ENCODE peak calls at places on chromosomes 4 and X, in five cellular contexts. One of them, this sample, is unnamed. For H3K4me1 and H3K9me3, the result is how much of the 10 kb centered on the place peaks cover.

GRCh38 chr4:637536-637935 is 12.2 kb downstream of the PDE6B start:
- DNase-seq in left lung: no peak
- DNase-seq in pancreas: no peak
- DNase-seq in kidney: peak
- DNase-seq in lung: no peak
- DNase-seq in this sample: no peak

GRCh38 chr4:7398104-7398423 is 36.7 kb downstream of the PSAPL1 start:
- DNase-seq in kidney: no peak
- DNase-seq in lung: peak
- DNase-seq in left lung: peak
- DNase-seq in pancreas: no peak
- DNase-seq in this sample: no peak

GRCh38 chr4:153140294-153140693 is 63.9 kb upstream of the TRIM2 start:
- DNase-seq in lung: no peak
- DNase-seq in kidney: no peak
- DNase-seq in left lung: no peak
- DNase-seq in pancreas: no peak
- DNase-seq in this sample: no peak

GRCh38 chrX:4570141-4570540 is 856.7 kb upstream of the PRKX start:
- DNase-seq in kidney: no peak
- DNase-seq in lung: no peak
- DNase-seq in left lung: no peak
- DNase-seq in pancreas: no peak
- DNase-seq in this sample: no peak

GRCh38 chrX:135982860-135983259 is 2.4 kb upstream of the SLC9A6 start:
- DNase-seq in left lung: no peak
- DNase-seq in pancreas: no peak
- DNase-seq in kidney: no peak
- DNase-seq in lung: no peak
- DNase-seq in this sample: no peak

GRCh38 chrX:140918398-140919043 is 83.9 kb upstream of the SPANXB1 start:
- DNase-seq in pancreas: no peak
- DNase-seq in left lung: no peak
- DNase-seq in kidney: no peak
- DNase-seq in lung: peak
- DNase-seq in this sample: no peak

GRCh38 chrX:155263854-155264628 is at the start of gene RAB39B:
- DNase-seq in left lung: no peak
- DNase-seq in pancreas: peak
- DNase-seq in lung: peak
- DNase-seq in kidney: peak
- DNase-seq in this sample: peak

GRCh38 chr4:99151931-99152448 is 7.9 kb upstream of the ADH4 start:
- DNase-seq in left lung: no peak
- DNase-seq in lung: no peak
- DNase-seq in pancreas: no peak
- DNase-seq in kidney: no peak
- DNase-seq in this sample: no peak

GRCh38 chr4:147723316-147723715 is 8.6 kb upstream of the ARHGAP10 start:
- DNase-seq in pancreas: no peak
- DNase-seq in lung: no peak
- DNase-seq in kidney: no peak
- DNase-seq in left lung: no peak
- DNase-seq in this sample: peak

GRCh38 chrX:115564243-115564642 is 3.3 kb downstream of the PLS3 start:
- DNase-seq in lung: no peak
- DNase-seq in pancreas: no peak
- DNase-seq in left lung: no peak
- DNase-seq in kidney: no peak
- DNase-seq in this sample: no peak

GRCh38 chr4:14994242-14994641 is 8.0 kb upstream of the CPEB2 start:
- DNase-seq in kidney: no peak
- DNase-seq in lung: no peak
- DNase-seq in left lung: no peak
- DNase-seq in pancreas: no peak
- DNase-seq in this sample: no peak

GRCh38 chrX:43868791-43869190 is 13.5 kb downstream of the MAOB start:
- DNase-seq in lung: no peak
- DNase-seq in kidney: no peak
- DNase-seq in left lung: no peak
- DNase-seq in pancreas: no peak
- DNase-seq in this sample: no peak

GRCh38 chr4:74583757-74584156 is 138.8 kb downstream of the AREG start:
- DNase-seq in lung: no peak
- DNase-seq in kidney: no peak
- DNase-seq in left lung: no peak
- DNase-seq in pancreas: no peak
- DNase-seq in this sample: no peak

GRCh38 chrX:72097081-72097480 is 34.6 kb downstream of the RTL5 start:
- DNase-seq in lung: no peak
- DNase-seq in left lung: no peak
- DNase-seq in kidney: no peak
- DNase-seq in pancreas: no peak
- DNase-seq in this sample: no peak

GRCh38 chr4:26964512-26964911 is 103.9 kb downstream of the STIM2 start:
- DNase-seq in kidney: no peak
- DNase-seq in lung: no peak
- DNase-seq in pancreas: no peak
- DNase-seq in left lung: no peak
- DNase-seq in this sample: no peak

GRCh38 chr4:136946307-136946907 is 585.9 kb downstream of the PCDH18 start:
- DNase-seq in left lung: no peak
- DNase-seq in lung: no peak
- DNase-seq in kidney: no peak
- DNase-seq in pancreas: peak
- DNase-seq in this sample: no peak

GRCh38 chr4:146368209-146368608 is 153.5 kb downstream of the SLC10A7 start:
- DNase-seq in lung: no peak
- DNase-seq in pancreas: no peak
- DNase-seq in left lung: no peak
- DNase-seq in kidney: no peak
- DNase-seq in this sample: no peak

GRCh38 chrX:141341341-141341740 is 99.0 kb upstream of the SPANXC start:
- DNase-seq in lung: no peak
- DNase-seq in kidney: no peak
- DNase-seq in pancreas: no peak
- DNase-seq in left lung: no peak
- DNase-seq in this sample: no peak

DNA sequence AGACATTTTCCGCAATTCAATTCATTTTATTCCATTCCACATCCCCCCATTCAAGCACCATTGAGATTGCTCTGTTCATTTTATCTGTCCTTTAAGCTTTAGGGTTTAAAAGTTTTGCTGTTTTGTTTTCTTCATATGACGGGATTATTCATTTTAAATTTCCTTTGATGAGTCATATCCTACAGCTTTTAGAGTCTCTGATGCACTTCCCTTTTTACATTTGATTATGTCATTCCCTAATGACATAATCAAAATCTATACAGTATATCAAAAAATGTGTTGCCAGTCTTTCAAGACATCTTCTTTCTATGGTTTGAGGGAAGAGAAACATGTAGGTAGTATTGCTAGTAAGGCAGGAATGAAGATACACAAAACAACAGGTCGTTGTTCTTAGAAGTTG is 456.3 kb downstream of the PDGFC start:
- DNase-seq in pancreas: no peak
- DNase-seq in kidney: no peak
- DNase-seq in lung: no peak
- DNase-seq in left lung: no peak
- DNase-seq in this sample: no peak
- H3K4me1 ChIP-seq in pancreas: under half
- H3K4me1 ChIP-seq in kidney: under half
- H3K4me1 ChIP-seq in lung: under half
- H3K4me1 ChIP-seq in left lung: under half
- H3K4me1 ChIP-seq in this sample: under half

GRCh38 chr4:71860643-71861042 is 76.8 kb upstream of the GC start:
- DNase-seq in lung: no peak
- DNase-seq in pancreas: no peak
- DNase-seq in kidney: no peak
- DNase-seq in left lung: no peak
- DNase-seq in this sample: no peak
- H3K9me3 ChIP-seq in lung: under half
- H3K9me3 ChIP-seq in pancreas: under half
- H3K9me3 ChIP-seq in kidney: under half
- H3K9me3 ChIP-seq in left lung: under half
- H3K9me3 ChIP-seq in this sample: under half

GRCh38 chr4:182917182-182918043 is at the start of gene DCTD:
- DNase-seq in left lung: peak
- DNase-seq in kidney: peak
- DNase-seq in pancreas: peak
- DNase-seq in lung: peak
- DNase-seq in this sample: peak
- TF ChIP-seq CTCF in left lung: peak
- TF ChIP-seq CTCF in kidney: peak
- TF ChIP-seq CTCF in pancreas: no peak
- TF ChIP-seq CTCF in lung: no peak
- TF ChIP-seq CTCF in this sample: peak

DNA sequence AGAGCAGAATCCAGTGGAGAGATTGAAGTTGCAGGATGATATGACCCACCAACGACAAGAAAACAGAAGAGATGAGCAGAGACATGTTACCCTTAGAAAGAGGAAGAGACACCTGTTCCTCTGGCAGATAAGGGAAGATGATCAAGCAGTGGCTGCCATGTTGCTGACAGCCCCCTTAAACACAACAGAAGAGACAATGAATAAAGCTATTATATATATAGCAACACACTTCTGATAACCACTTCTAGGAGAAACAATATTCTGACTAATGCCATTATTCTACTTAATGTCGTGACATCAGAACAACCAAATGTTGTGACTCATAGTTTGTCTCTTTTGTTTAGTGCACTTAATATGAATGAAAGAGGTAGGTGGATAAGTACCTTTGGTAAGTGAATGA is 44.9 kb downstream of the SH3RF1 start:
- DNase-seq in pancreas: no peak
- DNase-seq in kidney: no peak
- DNase-seq in left lung: no peak
- DNase-seq in lung: no peak
- DNase-seq in this sample: no peak
- H3K4me1 ChIP-seq in pancreas: under half
- H3K4me1 ChIP-seq in kidney: under half
- H3K4me1 ChIP-seq in left lung: under half
- H3K4me1 ChIP-seq in lung: under half
- H3K4me1 ChIP-seq in this sample: under half

GRCh38 chrX:81868979-81869378 is 667.1 kb downstream of the SH3BGRL start:
- DNase-seq in pancreas: peak
- DNase-seq in lung: no peak
- DNase-seq in left lung: no peak
- DNase-seq in kidney: peak
- DNase-seq in this sample: no peak

GRCh38 chrX:81866873-81867272 is 665.0 kb downstream of the SH3BGRL start:
- DNase-seq in pancreas: no peak
- DNase-seq in kidney: peak
- DNase-seq in lung: no peak
- DNase-seq in left lung: no peak
- DNase-seq in this sample: no peak
- H3K9me3 ChIP-seq in pancreas: under half
- H3K9me3 ChIP-seq in kidney: under half
- H3K9me3 ChIP-seq in lung: under half
- H3K9me3 ChIP-seq in left lung: under half
- H3K9me3 ChIP-seq in this sample: under half

GRCh38 chr4:173990879-173991231 is 292.6 kb downstream of the FBXO8 start:
- DNase-seq in left lung: no peak
- DNase-seq in pancreas: no peak
- DNase-seq in lung: no peak
- DNase-seq in kidney: peak
- DNase-seq in this sample: peak
- TF ChIP-seq CTCF in left lung: no peak
- TF ChIP-seq CTCF in pancreas: no peak
- TF ChIP-seq CTCF in lung: no peak
- TF ChIP-seq CTCF in kidney: no peak
- TF ChIP-seq CTCF in this sample: no peak

GRCh38 chr4:38078590-38079381 is 118.6 kb downstream of the PTTG2 start:
- DNase-seq in lung: no peak
- DNase-seq in left lung: no peak
- DNase-seq in pancreas: no peak
- DNase-seq in kidney: no peak
- DNase-seq in this sample: no peak

GRCh38 chr4:38082424-38083374 is 122.5 kb downstream of the PTTG2 start:
- DNase-seq in kidney: peak
- DNase-seq in lung: no peak
- DNase-seq in left lung: no peak
- DNase-seq in pancreas: no peak
- DNase-seq in this sample: no peak

GRCh38 chr4:38077791-38078489 is 117.7 kb downstream of the PTTG2 start:
- DNase-seq in pancreas: no peak
- DNase-seq in kidney: no peak
- DNase-seq in lung: no peak
- DNase-seq in left lung: no peak
- DNase-seq in this sample: no peak

GRCh38 chr4:38080575-38080974 is 120.4 kb downstream of the PTTG2 start:
- DNase-seq in kidney: no peak
- DNase-seq in left lung: no peak
- DNase-seq in lung: no peak
- DNase-seq in pancreas: no peak
- DNase-seq in this sample: no peak

DNA sequence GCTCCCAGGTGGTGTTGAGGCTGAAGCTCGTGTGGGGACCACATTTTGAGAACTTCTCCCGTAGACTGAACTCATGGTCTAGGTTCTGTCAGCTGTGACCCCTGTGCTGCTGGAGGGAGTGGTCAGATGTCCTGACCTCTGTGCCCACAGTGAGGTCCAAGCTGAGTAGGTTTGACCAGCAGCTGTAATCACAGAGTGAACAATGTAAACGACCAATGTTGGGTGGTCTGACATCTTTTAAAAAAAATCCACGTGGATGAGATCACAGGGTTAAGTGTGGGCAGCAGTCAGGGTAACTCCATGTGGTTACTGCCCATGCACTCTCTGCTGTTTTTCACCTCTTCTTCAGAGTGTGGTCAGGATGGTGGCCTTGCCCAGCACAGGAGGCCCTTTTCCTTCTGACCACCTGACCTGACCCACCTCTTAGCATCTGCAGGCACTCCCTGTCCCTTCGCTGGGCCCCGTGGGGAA is 119.9 kb downstream of the PTTG2 start:
- DNase-seq in pancreas: no peak
- DNase-seq in left lung: no peak
- DNase-seq in kidney: no peak
- DNase-seq in lung: no peak
- DNase-seq in this sample: no peak
- H3K4me1 ChIP-seq in pancreas: under half
- H3K4me1 ChIP-seq in left lung: half or more
- H3K4me1 ChIP-seq in kidney: under half
- H3K4me1 ChIP-seq in lung: under half
- H3K4me1 ChIP-seq in this sample: under half

DNA sequence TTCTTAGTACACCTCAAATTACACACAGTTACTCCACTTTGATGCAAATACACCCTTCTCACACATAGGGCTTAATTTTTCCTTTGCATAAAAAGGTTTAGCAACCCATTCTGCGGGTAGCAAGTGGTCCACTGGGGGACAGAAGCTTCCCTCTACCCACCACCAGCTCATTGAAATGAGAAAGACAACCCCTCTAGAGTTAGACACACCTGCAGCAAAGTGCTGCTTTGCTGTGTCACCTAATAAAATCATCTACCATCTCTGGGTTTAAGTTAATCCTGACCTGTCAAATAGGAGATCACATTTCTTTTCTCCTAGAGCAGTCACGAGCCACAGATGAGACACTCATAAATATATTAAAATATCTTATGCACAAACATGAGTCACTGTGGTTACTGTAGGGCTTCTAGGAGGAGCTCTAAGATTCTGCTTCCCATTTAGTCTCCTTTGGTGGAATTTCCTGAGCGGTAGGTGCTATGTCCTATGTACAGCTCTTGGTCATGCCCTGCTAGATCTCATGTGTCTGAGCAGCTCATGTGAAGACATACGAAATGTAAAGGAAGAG is 11.9 kb downstream of the BMX start:
- DNase-seq in kidney: no peak
- DNase-seq in left lung: no peak
- DNase-seq in lung: no peak
- DNase-seq in pancreas: no peak
- DNase-seq in this sample: no peak
- H3K9me3 ChIP-seq in kidney: under half
- H3K9me3 ChIP-seq in left lung: under half
- H3K9me3 ChIP-seq in lung: under half
- H3K9me3 ChIP-seq in pancreas: under half
- H3K9me3 ChIP-seq in this sample: under half